ENCODE peak calls at places on chromosomes 11 and 22, in ten cellular contexts. W, H, Q, N, X, U, P, I, F and V are unnamed samples.

GRCh38 chr22:38707346-38707745 is 1.6 kb downstream of the GTPBP1 start:
- DNase-seq in Q (peak), I (no peak), U (peak), F (no peak), H (peak), W (no peak), X (no peak), N (no peak), P (peak), V (no peak)

GRCh38 chr11:125062931-125063428 is at the start of gene SLC37A2:
- DNase-seq in F (peak), I (peak), X (peak), W (no peak), U (peak), N (peak), H (peak), Q (peak), P (peak), V (peak)

GRCh38 chr22:44702479-44703219 is 645 bp downstream of the PRR5 start:
- DNase-seq in N (peak), F (no peak), I (no peak), W (no peak), X (no peak), H (peak), U (peak), Q (peak), P (no peak), V (peak)

GRCh38 chr22:30562391-30562790 is 12.1 kb downstream of the GAL3ST1 start:
- DNase-seq in X (no peak), H (no peak), I (no peak), F (no peak), W (no peak), Q (peak), N (no peak), P (no peak), U (no peak), V (no peak)

GRCh38 chr11:10499452-10500262 is 41.3 kb downstream of the RNF141 start:
- DNase-seq in I (no peak), P (peak), W (peak), H (peak), X (peak), U (no peak), Q (peak), F (peak), N (no peak), V (no peak)

GRCh38 chr11:96284401-96284800 is 58.6 kb downstream of the MAML2 start:
- DNase-seq in N (no peak), H (no peak), X (no peak), F (no peak), P (no peak), I (no peak), U (no peak), Q (no peak), W (no peak), V (no peak)

GRCh38 chr11:128282053-128282452 is 305.3 kb downstream of the ETS1 start:
- DNase-seq in U (no peak), F (no peak), P (no peak), H (no peak), N (no peak), W (no peak), Q (peak), I (no peak), X (no peak), V (no peak)

GRCh38 chr11:118878187-118878586 is 5.5 kb upstream of the CXCR5 start:
- DNase-seq in I (no peak), W (no peak), H (no peak), X (no peak), P (no peak), N (no peak), F (no peak), U (peak), Q (no peak), V (no peak)

GRCh38 chr11:128061321-128061871 is 526.0 kb downstream of the ETS1 start:
- DNase-seq in H (no peak), W (no peak), P (peak), F (no peak), U (no peak), I (no peak), Q (no peak), X (no peak), N (no peak), V (no peak)

GRCh38 chr11:26187639-26188038 is 144.3 kb upstream of the ANO3 start:
- DNase-seq in H (no peak), U (no peak), I (no peak), P (peak), N (no peak), X (no peak), F (peak), Q (peak), W (peak), V (no peak)

GRCh38 chr11:122724520-122724919 is 69.0 kb downstream of the UBASH3B start:
- DNase-seq in X (no peak), I (no peak), P (no peak), Q (no peak), F (no peak), U (no peak), H (no peak), W (no peak), N (no peak), V (no peak)

GRCh38 chr22:24834845-24835570 is 29.0 kb downstream of the SGSM1 start:
- DNase-seq in N (no peak), W (no peak), X (no peak), U (peak), Q (peak), H (peak), I (no peak), P (no peak), F (no peak), V (no peak)

GRCh38 chr11:3830088-3830487 is 10.7 kb downstream of the RHOG start:
- DNase-seq in I (no peak), H (no peak), X (no peak), N (no peak), P (no peak), F (no peak), W (no peak), U (no peak), Q (no peak), V (no peak)

GRCh38 chr11:16890442-16890841 is 123.8 kb downstream of the PLEKHA7 start:
- DNase-seq in F (no peak), H (no peak), I (no peak), N (no peak), X (no peak), W (no peak), P (no peak), Q (peak), U (no peak), V (no peak)

GRCh38 chr11:116641561-116642045 is 131.2 kb downstream of the BUD13 start:
- DNase-seq in H (peak), N (peak), Q (peak), F (peak), P (peak), I (peak), U (peak), W (no peak), X (no peak), V (peak)

GRCh38 chr22:29811377-29811776 is 26.7 kb downstream of the ASCC2 start:
- DNase-seq in F (peak), P (no peak), H (peak), U (no peak), N (no peak), X (no peak), Q (no peak), W (no peak), I (no peak), V (no peak)

GRCh38 chr22:30308518-30309230 is 18.1 kb downstream of the TBC1D10A start:
- DNase-seq in N (no peak), W (no peak), Q (peak), F (no peak), H (no peak), I (peak), P (no peak), X (no peak), U (no peak), V (no peak)

GRCh38 chr11:134014502-134014901 is 54.4 kb upstream of the JAM3 start:
- DNase-seq in I (no peak), P (no peak), F (no peak), N (no peak), Q (no peak), U (no peak), W (no peak), X (no peak), H (no peak), V (no peak)

GRCh38 chr22:44200855-44201550 is 20.3 kb downstream of the PARVG start:
- DNase-seq in Q (no peak), P (no peak), X (no peak), H (no peak), W (no peak), F (no peak), N (no peak), U (no peak), I (no peak), V (no peak)

GRCh38 chr11:65156926-65157325 is 13.1 kb upstream of the SPDYC start:
- DNase-seq in U (no peak), F (no peak), Q (no peak), N (no peak), I (no peak), X (no peak), P (no peak), H (no peak), W (no peak), V (no peak)

GRCh38 chr11:122229078-122229477 is 113.1 kb upstream of the BLID start:
- DNase-seq in X (no peak), Q (no peak), I (no peak), U (no peak), H (no peak), N (no peak), F (no peak), P (peak), W (no peak), V (no peak)

GRCh38 chr11:129917231-129917630 is 21.9 kb upstream of the NFRKB start:
- DNase-seq in N (no peak), F (no peak), I (no peak), X (no peak), Q (no peak), P (peak), H (no peak), W (no peak), U (no peak), V (no peak)

GRCh38 chr22:29369460-29369859 is 18.9 kb downstream of the AP1B1 start:
- DNase-seq in H (no peak), N (peak), F (peak), X (peak), Q (peak), P (peak), W (no peak), U (peak), I (no peak), V (no peak)

GRCh38 chr11:134944131-134944530 is 532.1 kb upstream of the B3GAT1 start:
- DNase-seq in Q (no peak), N (no peak), F (no peak), X (no peak), P (no peak), I (no peak), H (no peak), W (no peak), U (no peak), V (no peak)

GRCh38 chr22:19817561-19818263 is 37.0 kb downstream of the GNB1L start:
- DNase-seq in X (no peak), H (no peak), Q (no peak), I (no peak), W (no peak), U (no peak), N (no peak), F (peak), P (no peak), V (no peak)

GRCh38 chr11:110092577-110093406 is at the start of gene ZC3H12C:
- DNase-seq in F (peak), P (peak), U (peak), X (peak), Q (peak), I (peak), H (peak), W (peak), N (peak), V (peak)

GRCh38 chr22:30290679-30291333 is 1.5 kb upstream of the CASTOR1 start:
- DNase-seq in H (peak), W (no peak), U (no peak), F (peak), N (peak), Q (peak), P (peak), I (no peak), X (peak), V (no peak)

GRCh38 chr22:46086577-46087335 is 63.6 kb upstream of the PPARA start:
- DNase-seq in X (no peak), U (no peak), I (no peak), F (no peak), P (peak), N (no peak), W (no peak), Q (no peak), H (no peak), V (no peak)

GRCh38 chr22:50418624-50419023 is 56.2 kb downstream of the SBF1 start:
- DNase-seq in F (no peak), W (no peak), Q (no peak), X (no peak), N (no peak), H (no peak), P (no peak), U (no peak), I (no peak), V (no peak)

GRCh38 chr11:122748968-122749687 is 89.2 kb upstream of the CRTAM start:
- DNase-seq in W (peak), U (peak), Q (peak), F (peak), N (no peak), X (peak), P (peak), H (no peak), I (peak), V (no peak)

GRCh38 chr22:20430641-20431519 is 6.7 kb downstream of the SCARF2 start:
- DNase-seq in X (no peak), F (no peak), H (peak), I (no peak), U (peak), Q (peak), N (no peak), W (no peak), P (no peak), V (peak)

DNA sequence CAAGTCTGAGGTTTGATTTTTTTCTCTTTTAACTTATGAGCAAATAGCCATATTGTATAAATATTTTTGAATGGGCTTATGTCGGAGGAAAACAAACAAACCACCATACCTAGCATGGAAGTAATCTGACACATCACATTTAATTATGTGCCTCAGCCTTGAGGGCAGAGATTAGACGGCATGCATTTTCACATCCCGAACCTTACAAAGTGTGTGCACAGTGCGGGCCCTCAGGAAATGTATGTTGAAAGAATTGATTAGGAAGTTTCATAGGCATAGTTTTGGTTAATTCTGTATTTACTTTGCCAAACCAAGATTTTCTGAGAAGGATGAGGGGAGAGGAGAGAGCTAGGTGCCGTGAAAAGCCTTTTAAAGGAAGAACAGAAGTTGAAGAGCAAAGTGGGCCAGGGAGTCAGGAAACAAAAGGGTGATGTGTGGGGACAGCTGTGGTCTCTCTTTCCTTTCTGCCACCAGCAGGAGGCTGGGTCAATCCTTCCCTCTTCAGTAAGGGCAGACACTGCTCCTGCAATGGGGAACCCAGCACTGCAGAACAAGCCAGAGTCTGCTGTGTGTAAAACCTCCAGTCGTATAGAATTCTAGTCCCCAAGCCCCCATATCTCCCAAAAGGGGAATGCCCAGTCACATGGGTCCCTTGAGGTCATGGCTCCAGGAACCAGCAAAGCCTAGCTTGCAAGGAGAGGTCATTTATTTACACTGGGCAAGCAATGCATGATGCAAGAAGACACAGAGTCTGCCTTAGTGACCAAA is 71.2 kb upstream of the OLFML1 start:
- DNase-seq in F (no peak), U (no peak), W (peak), I (no peak), H (no peak), P (no peak), X (no peak), N (no peak), Q (peak), V (no peak)
- TF ChIP-seq CTCF in F (no peak), U (no peak), W (peak), I (no peak), H (no peak), P (no peak), X (no peak), N (no peak), Q (no peak), V (peak)

DNA sequence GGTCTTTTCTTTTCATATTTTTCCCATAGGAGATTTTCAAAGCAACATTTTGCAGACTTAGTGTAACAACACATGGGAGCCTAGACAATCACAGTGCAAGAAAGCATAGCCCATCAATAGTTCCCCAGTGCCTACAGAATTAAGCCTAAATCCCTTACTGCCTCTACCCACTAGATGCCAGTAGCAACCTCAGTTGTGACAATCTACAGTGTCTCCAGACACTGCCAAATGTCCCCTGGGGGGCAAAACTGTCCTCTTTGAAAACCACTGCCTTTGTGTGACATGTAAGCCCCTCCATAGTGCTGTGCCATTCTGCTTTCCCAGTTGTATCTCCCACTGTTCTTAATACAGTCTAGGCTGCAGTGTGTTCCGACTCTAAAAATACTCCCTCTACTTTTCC is 1329.0 kb downstream of the LRRC4C start:
- DNase-seq in U (no peak), X (no peak), N (no peak), F (no peak), P (no peak), I (no peak), Q (no peak), W (no peak), H (no peak), V (no peak)
- TF ChIP-seq CTCF in U (no peak), X (no peak), N (no peak), F (no peak), P (no peak), I (peak), Q (no peak), W (no peak), H (no peak), V (peak)

GRCh38 chr11:119983816-119984215 is 154.1 kb downstream of the TRIM29 start:
- DNase-seq in W (no peak), N (no peak), H (no peak), U (no peak), X (no peak), P (no peak), Q (no peak), I (no peak), F (no peak), V (no peak)

GRCh38 chr11:119980431-119980830 is 157.5 kb downstream of the TRIM29 start:
- DNase-seq in N (no peak), Q (no peak), F (no peak), I (no peak), H (no peak), U (no peak), P (no peak), X (no peak), W (no peak), V (no peak)

GRCh38 chr11:119982517-119983239 is 155.2 kb downstream of the TRIM29 start:
- DNase-seq in U (no peak), W (no peak), F (no peak), X (no peak), P (peak), Q (no peak), I (no peak), H (no peak), N (no peak), V (no peak)

GRCh38 chr11:119985551-119985950 is 152.4 kb downstream of the TRIM29 start:
- DNase-seq in U (no peak), I (no peak), X (no peak), F (no peak), N (no peak), Q (no peak), W (no peak), P (no peak), H (no peak), V (no peak)

GRCh38 chr11:119983240-119983732 is 154.6 kb downstream of the TRIM29 start:
- DNase-seq in P (no peak), Q (no peak), N (no peak), I (no peak), W (no peak), X (no peak), U (no peak), F (no peak), H (no peak), V (no peak)
- TF ChIP-seq CTCF in P (no peak), Q (no peak), N (no peak), I (no peak), W (no peak), X (no peak), U (no peak), F (no peak), H (no peak), V (no peak)

GRCh38 chr11:2099523-2100316 is 39.5 kb downstream of the IGF2 start:
- DNase-seq in Q (peak), F (peak), W (no peak), U (no peak), H (peak), X (no peak), N (no peak), I (no peak), P (no peak), V (no peak)
- TF ChIP-seq CTCF in Q (peak), F (no peak), W (no peak), U (no peak), H (no peak), X (no peak), N (no peak), I (no peak), P (no peak), V (peak)

GRCh38 chr11:14891143-14892035 is 642 bp downstream of the CYP2R1 start:
- DNase-seq in Q (peak), W (peak), I (peak), F (peak), H (peak), X (peak), P (peak), N (peak), U (peak), V (peak)
- TF ChIP-seq CTCF in Q (no peak), W (no peak), I (no peak), F (no peak), H (no peak), X (peak), P (no peak), N (peak), U (no peak), V (no peak)

GRCh38 chr11:113908107-113908506 is 3.5 kb downstream of the HTR3B start:
- DNase-seq in Q (no peak), P (no peak), X (no peak), W (no peak), N (no peak), F (no peak), I (no peak), H (no peak), U (no peak), V (no peak)

GRCh38 chr11:113907155-113907554 is 2.6 kb downstream of the HTR3B start:
- DNase-seq in N (no peak), P (no peak), X (no peak), W (no peak), Q (no peak), H (no peak), I (no peak), U (no peak), F (no peak), V (no peak)

GRCh38 chr11:113907681-113908080 is 3.1 kb downstream of the HTR3B start:
- DNase-seq in W (no peak), U (no peak), X (no peak), Q (no peak), H (no peak), P (no peak), I (no peak), N (no peak), F (no peak), V (no peak)

GRCh38 chr11:113906038-113906437 is 1.4 kb downstream of the HTR3B start:
- DNase-seq in Q (peak), U (no peak), F (no peak), W (no peak), X (no peak), N (no peak), P (peak), I (no peak), H (peak), V (no peak)

DNA sequence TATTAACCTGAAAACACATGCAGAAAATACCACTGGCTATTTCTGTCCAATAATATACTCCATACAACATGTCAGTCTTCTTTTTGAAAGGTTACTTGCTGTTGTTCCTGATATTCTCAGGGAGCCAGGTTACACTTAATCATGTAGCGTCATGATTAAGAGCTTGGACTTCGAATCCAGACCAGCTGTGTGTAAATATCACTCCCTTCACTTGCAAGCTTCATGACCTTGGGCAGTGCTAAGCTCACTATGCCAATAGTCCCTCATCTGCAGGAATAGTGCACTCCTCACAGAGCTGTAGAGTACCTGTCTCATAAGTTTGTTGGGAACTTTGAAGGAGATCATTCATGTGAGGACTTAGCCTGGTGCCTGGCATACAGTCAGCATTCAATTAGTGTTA is 1.9 kb downstream of the HTR3B start:
- DNase-seq in W (no peak), I (no peak), U (no peak), Q (no peak), F (no peak), H (peak), P (no peak), X (no peak), N (no peak), V (no peak)
- TF ChIP-seq CTCF in W (no peak), I (no peak), U (no peak), Q (no peak), F (no peak), H (no peak), P (no peak), X (no peak), N (no peak), V (no peak)